ENCODE peak calls at places on chromosomes 16 and 17, in four cellular contexts. J is A549, H is HepG2, L is K562. X is an unnamed sample.

GRCh38 chr17:44211281-44212265 is 7.9 kb downstream of the UBTF start:
- DNase-seq in J (no peak), H (no peak), L (no peak), X (no peak)

GRCh38 chr16:70298988-70299938 is at the start of gene DDX19B:
- DNase-seq in J (peak; percentile 79), H (peak; percentile 90), L (peak; percentile 55), X (peak; percentile 64)

GRCh38 chr17:67280279-67280678 is 35.3 kb upstream of the HELZ start:
- DNase-seq in J (no peak), H (peak; percentile 74), L (no peak), X (peak; percentile 33)

GRCh38 chr16:8644513-8645140 is 23.1 kb downstream of the METTL22 start:
- DNase-seq in J (no peak), H (no peak), L (no peak), X (no peak)

GRCh38 chr17:69525920-69526841 is 111.7 kb downstream of the MAP2K6 start:
- DNase-seq in J (peak; percentile 45), H (peak; percentile 65), L (peak; percentile 37), X (peak; percentile 71)

GRCh38 chr16:49014300-49015188 is 267.1 kb downstream of the CBLN1 start:
- DNase-seq in J (no peak), H (no peak), L (no peak), X (no peak)

GRCh38 chr16:22098538-22099255 is 6.4 kb downstream of the VWA3A start:
- DNase-seq in J (peak; percentile 80), H (peak; percentile 89), L (peak; percentile 72), X (peak; percentile 44)

GRCh38 chr16:27455700-27456099 is 53.7 kb downstream of the IL21R start:
- DNase-seq in J (no peak), H (no peak), L (no peak), X (no peak)

GRCh38 chr17:65786479-65786878 is 225.0 kb upstream of the AXIN2 start:
- DNase-seq in J (no peak), H (peak; percentile 30), L (no peak), X (no peak)

GRCh38 chr16:81175325-81175891 is 63.1 kb upstream of the BCO1 start:
- DNase-seq in J (peak; percentile 73), H (peak; percentile 85), L (no peak), X (peak; percentile 84)

GRCh38 chr17:74241434-74241833 is 28.1 kb downstream of the TTYH2 start:
- DNase-seq in J (no peak), H (no peak), L (no peak), X (no peak)

GRCh38 chr17:63542218-63542545 is 8.1 kb upstream of the DCAF7 start:
- DNase-seq in J (no peak), H (no peak), L (no peak), X (no peak)

GRCh38 chr16:85654251-85655115 is 34.3 kb downstream of the GINS2 start:
- DNase-seq in J (no peak), H (no peak), L (no peak), X (no peak)

GRCh38 chr16:2170080-2170479 is 14.5 kb downstream of the TRAF7 start:
- DNase-seq in J (no peak), H (no peak), L (no peak), X (no peak)

GRCh38 chr16:85990861-85991301 is 91.9 kb downstream of the IRF8 start:
- DNase-seq in J (no peak), H (no peak), L (no peak), X (no peak)

GRCh38 chr16:65123846-65124513 is 2.1 kb upstream of the CDH11 start:
- DNase-seq in J (no peak), H (no peak), L (no peak), X (peak; percentile 19)

GRCh38 chr16:55809386-55809785 is 23.5 kb downstream of the CES1 start:
- DNase-seq in J (no peak), H (no peak), L (no peak), X (no peak)

GRCh38 chr16:55815320-55815719 is 17.6 kb downstream of the CES1 start:
- DNase-seq in J (no peak), H (no peak), L (no peak), X (no peak)

GRCh38 chr16:55811811-55812210 is 21.1 kb downstream of the CES1 start:
- DNase-seq in J (no peak), H (no peak), L (no peak), X (no peak)

GRCh38 chr16:55812951-55813350 is 19.9 kb downstream of the CES1 start:
- DNase-seq in J (no peak), H (no peak), L (no peak), X (no peak)

DNA sequence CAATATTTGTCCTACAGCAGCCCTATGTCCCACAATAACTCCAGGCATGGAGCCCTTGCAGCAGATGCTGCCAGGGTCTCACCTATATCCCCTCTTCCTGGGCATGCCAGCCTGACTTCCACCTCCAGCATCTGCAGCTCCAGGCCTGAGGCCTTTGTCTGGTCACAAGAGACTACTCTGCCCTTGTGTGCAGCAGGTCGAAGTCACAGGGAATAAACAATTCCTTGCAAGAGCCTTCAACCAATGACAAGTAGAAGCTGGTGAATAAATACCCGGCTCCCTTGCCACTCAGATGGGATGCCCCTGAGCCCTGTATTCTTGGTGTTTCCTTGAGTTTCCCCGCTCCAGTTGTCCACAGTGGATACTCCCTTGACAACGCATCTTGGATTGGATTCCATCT is 23.0 kb downstream of the CES1 start:
- DNase-seq in J (no peak), H (no peak), L (no peak), X (no peak)
- TF ChIP-seq MAZ in J (no peak), H (no peak), L (no peak), X (no peak)

DNA sequence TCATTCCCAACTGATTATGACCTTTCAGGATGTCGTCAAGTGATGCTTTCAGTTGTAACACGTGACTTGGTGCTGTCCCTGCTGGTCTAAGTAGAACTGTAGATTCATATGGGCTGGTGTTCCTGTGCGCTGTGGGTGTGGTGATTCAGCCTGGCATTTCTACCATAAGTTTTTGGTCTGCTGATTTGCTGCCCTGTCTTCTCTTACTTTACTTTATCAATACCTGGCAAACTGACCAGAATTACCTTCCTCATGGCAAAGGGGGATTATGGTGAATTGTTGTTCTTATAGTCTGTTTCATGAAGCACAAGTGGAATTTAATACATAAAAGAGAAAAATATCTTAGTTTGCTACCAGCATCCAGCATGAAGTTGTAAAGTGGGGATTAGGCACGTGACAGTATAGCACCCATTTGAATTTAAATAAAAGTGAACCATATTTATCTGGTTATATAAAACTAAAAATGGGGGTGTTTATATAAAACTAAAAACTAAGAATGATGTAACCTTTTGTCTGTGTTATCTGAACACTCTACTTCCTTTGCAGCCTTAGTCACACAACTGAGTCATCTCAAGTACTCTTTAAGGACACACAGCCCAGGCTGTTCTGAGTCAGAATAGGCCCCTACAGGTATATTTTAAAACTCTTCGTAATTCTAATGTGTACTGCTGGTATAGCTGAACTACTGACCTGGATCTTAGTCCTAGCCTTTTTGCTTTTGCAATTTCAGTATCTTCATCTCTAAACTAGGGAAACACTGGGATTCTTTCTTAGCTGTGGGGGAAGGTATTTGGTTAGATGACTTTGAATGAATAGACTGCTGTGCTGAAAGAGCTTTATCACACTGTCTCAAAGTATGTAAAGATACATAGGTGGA is 28.3 kb downstream of the TTC19 start:
- DNase-seq in J (peak; percentile 95), H (peak; percentile 48), L (peak; percentile 63), X (peak; percentile 97)
- TF ChIP-seq MAZ in J (no peak), H (no peak), L (no peak), X (no peak)

GRCh38 chr17:39605492-39606433 is 2.0 kb downstream of the NEUROD2 start:
- DNase-seq in J (no peak), H (no peak), L (no peak), X (no peak)
- TF ChIP-seq MAZ in J (no peak), H (no peak), L (no peak), X (no peak)

DNA sequence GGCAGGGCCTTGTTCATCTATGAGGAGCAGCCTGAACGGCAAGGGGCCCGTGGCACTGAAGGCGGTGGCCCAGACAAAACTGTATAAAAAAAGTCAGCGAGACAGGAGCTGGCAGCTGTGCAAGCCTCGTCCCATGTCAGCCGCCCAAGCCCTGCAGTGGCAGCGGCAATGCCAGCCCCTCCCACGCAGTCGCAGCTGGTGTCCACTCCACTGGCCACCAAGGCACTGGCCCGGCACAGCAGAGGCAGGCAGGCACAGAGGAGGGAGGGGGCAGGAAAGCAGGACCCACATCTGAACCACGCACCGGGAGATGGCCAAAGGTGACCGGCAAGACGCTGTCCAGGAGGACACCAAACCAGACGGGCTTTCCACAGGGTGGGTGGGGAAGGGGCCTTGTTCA is 15.9 kb upstream of the C16orf95 start:
- DNase-seq in J (no peak), H (no peak), L (no peak), X (no peak)
- TF ChIP-seq MAZ in J (no peak), H (no peak), L (no peak), X (no peak)

DNA sequence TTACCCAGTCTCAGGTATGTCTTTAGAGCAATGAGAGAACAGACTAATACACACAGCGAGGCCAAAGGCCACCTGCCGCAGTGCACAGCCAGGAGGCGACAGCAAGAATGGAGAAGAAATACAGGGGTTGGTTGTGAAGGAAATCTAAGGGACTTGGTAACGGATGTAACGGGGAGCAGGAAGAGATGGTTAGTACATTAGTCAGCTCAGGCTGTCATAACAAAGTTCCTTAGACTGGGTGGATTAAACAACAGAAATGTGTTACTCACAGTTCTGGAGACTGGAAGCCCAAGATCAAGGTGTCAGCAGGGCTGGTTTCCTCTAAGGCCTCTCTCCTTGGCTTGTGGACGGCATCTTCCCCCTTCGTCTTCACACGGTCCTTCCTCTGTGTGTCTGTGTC is 47.1 kb downstream of the TVP23C start:
- DNase-seq in J (no peak), H (no peak), L (no peak), X (peak; percentile 75)
- TF ChIP-seq MAZ in J (no peak), H (no peak), L (no peak), X (no peak)

X was measured in IMR-90.